ENCODE peak calls at places on chromosomes 2 and 18, in five cellular contexts. R is HepG2, K is SK-N-SH, M is GM12878, L is K562. W is an unnamed sample. For H3K4me1, the result is how much of the 10 kb centered on the place peaks cover.

GRCh38 chr2:128530025-128530573 is 211.4 kb upstream of the HS6ST1 start:
- DNase-seq in L (no peak), M (no peak), K (no peak), R (no peak), W (no peak)

GRCh38 chr2:206245178-206245778 is 29.2 kb upstream of the ZDBF2 start:
- DNase-seq in R (no peak), M (peak), K (no peak), L (no peak), W (no peak)

GRCh38 chr2:168673265-168674222 is 128.9 kb upstream of the NOSTRIN start:
- DNase-seq in L (no peak), K (no peak), M (no peak), R (no peak), W (no peak)

GRCh38 chr2:183185534-183185933 is 61.3 kb downstream of the NUP35 start:
- DNase-seq in R (peak), L (no peak), K (no peak), M (no peak), W (no peak)

GRCh38 chr2:163471947-163472346 is 263.9 kb downstream of the FIGN start:
- DNase-seq in R (peak), L (no peak), M (no peak), K (no peak), W (no peak)

GRCh38 chr2:226115102-226115831 is 684.4 kb downstream of the IRS1 start:
- DNase-seq in M (no peak), K (no peak), R (peak), L (no peak), W (peak)

GRCh38 chr18:3498705-3499451 is 48.9 kb downstream of the TGIF1 start:
- DNase-seq in R (no peak), M (no peak), L (no peak), K (peak), W (no peak)

GRCh38 chr2:151789055-151789834 is 39.0 kb downstream of the ARL5A start:
- DNase-seq in L (peak), M (no peak), R (no peak), K (no peak), W (no peak)

GRCh38 chr18:22827741-22828140 is 105.4 kb upstream of the RBBP8 start:
- DNase-seq in M (no peak), K (no peak), L (no peak), R (no peak), W (no peak)

GRCh38 chr18:22830511-22830910 is 102.6 kb upstream of the RBBP8 start:
- DNase-seq in R (no peak), M (no peak), L (no peak), K (no peak), W (no peak)

GRCh38 chr18:22829781-22830180 is 103.3 kb upstream of the RBBP8 start:
- DNase-seq in R (no peak), K (no peak), M (no peak), L (no peak), W (no peak)

GRCh38 chr18:22828171-22828570 is 105.0 kb upstream of the RBBP8 start:
- DNase-seq in R (no peak), L (no peak), K (no peak), M (no peak), W (no peak)

GRCh38 chr18:22831441-22831904 is 101.7 kb upstream of the RBBP8 start:
- DNase-seq in L (no peak), R (peak), M (no peak), K (no peak), W (peak)
- TF ChIP-seq ZBTB33 in L (no peak), R (no peak), M (no peak), K (no peak), W (no peak)

GRCh38 chr2:172440795-172441194 is 13.4 kb downstream of the ITGA6 start:
- DNase-seq in M (no peak), L (no peak), R (no peak), K (no peak), W (no peak)
- H3K4me1 ChIP-seq in M (under half), L (under half), R (half or more), K (half or more), W (half or more)

DNA sequence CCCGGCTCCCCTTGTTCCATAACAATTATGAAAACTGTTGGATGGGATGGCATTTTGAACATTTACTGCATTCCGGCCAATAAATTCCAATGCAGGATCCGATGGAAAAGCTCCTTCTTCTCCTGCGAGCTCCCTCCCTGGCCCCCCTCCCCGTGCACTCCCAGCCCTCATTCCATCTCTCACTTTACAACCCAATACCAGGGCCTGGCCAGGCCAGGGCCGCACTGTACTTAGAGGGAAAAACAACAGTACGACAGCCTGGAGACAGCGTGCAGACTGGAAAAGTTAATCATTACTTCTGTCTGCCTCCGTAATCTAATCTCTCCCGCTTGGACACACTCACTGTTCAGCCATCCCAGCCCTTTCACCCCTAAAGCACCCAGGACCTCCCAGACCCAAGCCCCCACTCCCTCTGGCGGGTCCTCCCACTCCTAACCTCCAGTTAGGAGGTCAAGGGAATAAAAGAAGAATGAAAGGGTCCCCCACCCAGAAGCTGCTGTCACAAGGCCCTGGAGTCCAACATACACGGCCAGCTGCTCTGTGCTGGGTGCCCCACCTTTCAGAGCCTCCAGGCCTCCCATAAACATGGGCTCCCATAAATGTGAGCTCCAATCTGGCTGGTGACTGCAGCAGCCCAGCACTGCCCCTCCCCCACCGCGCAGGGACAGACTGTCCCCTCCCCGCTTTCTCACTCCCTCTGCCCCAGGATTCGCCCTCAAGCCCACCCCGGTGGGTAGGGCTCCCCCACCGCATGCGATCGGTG is 20.6 kb downstream of the SMAD7 start:
- DNase-seq in R (peak), L (no peak), M (no peak), K (peak), W (no peak)
- TF ChIP-seq ZBTB33 in R (no peak), L (no peak), M (no peak), K (peak), W (no peak)

GRCh38 chr18:77063256-77063655 is 69.3 kb downstream of the MBP start:
- DNase-seq in R (no peak), M (peak), L (no peak), K (no peak), W (no peak)
- H3K4me1 ChIP-seq in R (under half), M (half or more), L (under half), K (under half), W (half or more)